ENCODE peak calls at places on chromosomes 11 and 22, in eight cellular contexts. Y, F, J, N, W, L, C and G are unnamed samples.

GRCh38 chr22:18090286-18090685 is 12.5 kb downstream of the PEX26 start:
- DNase-seq in Y (no peak), F (no peak), J (no peak), N (no peak), W (no peak), L (no peak), C (no peak), G (no peak)

GRCh38 chr22:47205081-47205491 is 442.6 kb downstream of the TBC1D22A start:
- DNase-seq in Y (no peak), F (no peak), J (no peak), N (no peak), W (no peak), L (no peak), C (no peak), G (peak)

GRCh38 chr11:96299155-96299883 is 43.7 kb downstream of the MAML2 start:
- DNase-seq in Y (no peak), F (no peak), J (no peak), N (no peak), W (no peak), L (no peak), C (no peak), G (no peak)

GRCh38 chr22:22037740-22038139 is 55.2 kb upstream of the TOP3B start:
- DNase-seq in Y (peak), F (peak), J (peak), N (peak), W (no peak), L (no peak), C (peak), G (no peak)

GRCh38 chr22:26597026-26597425 is 7.1 kb upstream of the TPST2 start:
- DNase-seq in Y (no peak), F (no peak), J (no peak), N (no peak), W (no peak), L (no peak), C (no peak), G (no peak)

GRCh38 chr11:60785806-60786361 is 751 bp downstream of the MS4A10 start:
- DNase-seq in Y (peak), F (no peak), J (peak), N (peak), W (no peak), L (no peak), C (peak), G (no peak)

GRCh38 chr11:44418438-44418795 is 108.5 kb upstream of the ALX4 start:
- DNase-seq in Y (no peak), F (no peak), J (no peak), N (no peak), W (no peak), L (no peak), C (no peak), G (peak)

GRCh38 chr22:23888615-23889401 is 5.4 kb upstream of the MIF start:
- DNase-seq in Y (peak), F (peak), J (peak), N (no peak), W (no peak), L (peak), C (peak), G (peak)

GRCh38 chr11:103862827-103863213 is 173.6 kb upstream of the DDI1 start:
- DNase-seq in Y (no peak), F (no peak), J (no peak), N (no peak), W (no peak), L (no peak), C (no peak), G (peak)

GRCh38 chr11:9726313-9727022 is 62.6 kb downstream of the SWAP70 start:
- DNase-seq in Y (peak), F (peak), J (peak), N (peak), W (peak), L (peak), C (peak), G (no peak)

GRCh38 chr11:115505165-115505564 is 950 bp upstream of the CADM1 start:
- DNase-seq in Y (no peak), F (no peak), J (no peak), N (no peak), W (no peak), L (no peak), C (no peak), G (no peak)

GRCh38 chr22:46929689-46930225 is 167.3 kb downstream of the TBC1D22A start:
- DNase-seq in Y (no peak), F (no peak), J (no peak), N (no peak), W (no peak), L (no peak), C (no peak), G (no peak)

GRCh38 chr11:17415523-17416104 is 27.2 kb upstream of the KCNJ11 start:
- DNase-seq in Y (no peak), F (no peak), J (no peak), N (no peak), W (no peak), L (no peak), C (no peak), G (no peak)

GRCh38 chr22:37060801-37061610 is 9.5 kb downstream of the KCTD17 start:
- DNase-seq in Y (no peak), F (no peak), J (no peak), N (no peak), W (no peak), L (no peak), C (no peak), G (no peak)

GRCh38 chr22:47289316-47289985 is 527.0 kb downstream of the TBC1D22A start:
- DNase-seq in Y (no peak), F (no peak), J (no peak), N (no peak), W (no peak), L (no peak), C (no peak), G (no peak)

GRCh38 chr11:109815529-109816105 is 277.6 kb upstream of the ZC3H12C start:
- DNase-seq in Y (no peak), F (no peak), J (no peak), N (no peak), W (no peak), L (no peak), C (no peak), G (no peak)

GRCh38 chr11:65903068-65903481 is 2.9 kb upstream of the FOSL1 start:
- DNase-seq in Y (no peak), F (peak), J (peak), N (peak), W (peak), L (peak), C (peak), G (peak)

GRCh38 chr11:45092901-45093760 is 53.3 kb upstream of the PRDM11 start:
- DNase-seq in Y (no peak), F (peak), J (peak), N (peak), W (no peak), L (peak), C (peak), G (peak)

GRCh38 chr11:30113326-30113873 is 96.6 kb upstream of the KCNA4 start:
- DNase-seq in Y (no peak), F (no peak), J (no peak), N (no peak), W (no peak), L (no peak), C (no peak), G (no peak)

GRCh38 chr11:117816846-117817212 is 7.7 kb downstream of the FXYD2 start:
- DNase-seq in Y (no peak), F (no peak), J (no peak), N (no peak), W (no peak), L (no peak), C (no peak), G (peak)
- H3K9ac ChIP-seq in Y (no peak), F (no peak), J (no peak), N (no peak), W (peak), L (no peak), C (no peak), G (peak)

DNA sequence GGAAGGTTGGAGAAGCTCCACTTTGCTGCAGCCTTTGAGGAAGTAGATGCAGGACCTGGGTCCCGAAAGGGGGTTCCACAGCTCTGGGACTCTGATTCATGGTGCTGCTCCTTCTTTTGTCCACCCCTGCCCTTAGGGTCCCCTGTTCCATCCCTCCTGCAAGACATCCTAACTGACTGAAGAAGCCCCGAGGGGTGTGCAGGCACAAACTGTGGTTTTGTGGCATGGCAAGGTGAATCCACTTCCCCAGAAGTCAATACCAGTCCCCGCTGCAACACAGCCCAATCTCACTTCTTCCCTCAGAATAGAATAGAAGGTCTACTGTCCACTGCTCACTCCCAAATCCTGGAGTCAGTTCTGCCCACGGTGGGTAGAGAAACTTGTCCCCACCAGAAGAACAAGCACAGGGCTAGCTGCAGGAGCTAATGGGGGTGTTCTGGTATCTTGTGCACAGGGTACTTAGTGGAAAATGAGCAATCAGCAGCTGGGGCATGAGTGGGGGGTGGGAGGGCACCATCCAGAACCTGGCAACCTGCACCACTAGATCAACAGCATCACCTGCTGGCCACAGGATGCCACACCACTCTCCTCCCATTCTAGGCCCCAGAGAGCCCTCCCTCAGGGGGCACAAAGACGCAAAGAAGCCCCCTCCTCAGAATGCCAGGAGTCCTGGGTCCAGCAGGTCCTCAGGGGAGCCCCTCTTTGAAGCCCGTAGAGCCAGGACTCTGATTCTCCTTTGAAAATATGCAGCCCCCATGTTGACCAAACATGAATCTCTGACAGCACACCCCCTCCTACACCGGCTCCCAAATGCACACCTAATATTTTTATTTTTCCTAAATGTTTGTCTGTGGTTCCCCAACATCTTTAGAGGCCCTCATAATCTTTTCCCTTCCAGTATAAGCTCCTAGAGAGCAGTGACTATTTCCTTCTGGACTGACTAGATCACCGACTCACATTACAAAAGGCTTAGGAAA is 14.1 kb downstream of the SPATA19 start:
- DNase-seq in Y (no peak), F (no peak), J (no peak), N (no peak), W (no peak), L (no peak), C (no peak), G (peak)
- TF ChIP-seq CTCF in Y (no peak), F (peak), J (no peak), N (no peak), W (peak), L (peak), C (no peak), G (peak)

DNA sequence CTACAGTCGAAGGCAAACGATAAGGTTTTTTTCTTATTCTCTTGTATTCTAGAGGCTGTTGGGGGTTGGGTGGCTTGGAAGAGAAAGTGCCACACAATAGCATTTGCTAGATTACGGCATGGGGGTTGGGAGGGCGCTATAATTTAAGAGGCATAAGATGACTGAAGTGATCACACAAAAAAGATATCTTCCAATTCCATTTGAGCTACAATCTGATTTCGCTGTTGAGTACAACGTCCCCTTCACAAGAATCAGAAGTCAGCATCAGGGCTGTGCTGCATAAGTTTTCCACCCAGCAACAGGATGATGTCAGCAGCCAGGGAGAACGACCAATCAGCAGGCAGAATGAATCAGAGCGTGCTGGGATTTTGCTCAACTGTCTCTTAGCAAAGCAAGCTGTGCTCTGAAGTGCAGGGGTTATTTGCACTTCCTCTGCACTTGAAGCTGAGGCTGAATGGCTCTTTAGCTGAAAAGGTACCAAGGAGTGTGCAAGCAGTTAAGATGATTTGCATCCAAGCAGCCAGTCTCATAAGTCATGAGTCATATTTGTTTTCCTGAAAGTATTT is 23.2 kb upstream of the SESN3 start:
- DNase-seq in Y (peak), F (peak), J (peak), N (peak), W (peak), L (peak), C (peak), G (peak)
- H3K4me3 ChIP-seq in Y (peak), F (no peak), J (peak), N (peak), W (peak), L (no peak), C (peak), G (peak)

GRCh38 chr11:107563702-107564101 is 1.8 kb downstream of the ALKBH8 start:
- DNase-seq in Y (peak), F (peak), J (peak), N (peak), W (peak), L (peak), C (peak), G (peak)
- H3K9ac ChIP-seq in Y (no peak), F (peak), J (no peak), N (peak), W (peak), L (peak), C (no peak), G (no peak)